ENCODE peak calls at places on chromosomes 13 and 19, in six cellular contexts. One of them, this sample, is unnamed.
A peak's percentile ranks its signal among the peaks of the same experiment; 100 is the strongest.

GRCh38 chr13:105502193-105502592 is 1033.3 kb downstream of the EFNB2 start:
- DNase-seq in left ventricle myocardium inferior: no peak
- DNase-seq in IMR-90: no peak
- DNase-seq in Caco-2: no peak
- DNase-seq in colonic mucosa: no peak
- DNase-seq in ovary: no peak
- DNase-seq in this sample: no peak

GRCh38 chr19:50745221-50745620 is 22.1 kb downstream of the CLEC11A start:
- DNase-seq in Caco-2: no peak
- DNase-seq in ovary: no peak
- DNase-seq in colonic mucosa: no peak
- DNase-seq in left ventricle myocardium inferior: no peak
- DNase-seq in IMR-90: no peak
- DNase-seq in this sample: no peak

GRCh38 chr13:21465710-21466160 is 6.6 kb upstream of the ZDHHC20 start:
- DNase-seq in Caco-2: peak; percentile 73
- DNase-seq in left ventricle myocardium inferior: no peak
- DNase-seq in colonic mucosa: peak; percentile 25
- DNase-seq in ovary: no peak
- DNase-seq in IMR-90: no peak
- DNase-seq in this sample: no peak

GRCh38 chr19:2461751-2462634 is 5.2 kb upstream of the LMNB2 start:
- DNase-seq in ovary: peak; percentile 53
- DNase-seq in Caco-2: no peak
- DNase-seq in left ventricle myocardium inferior: peak; percentile 67
- DNase-seq in colonic mucosa: peak; percentile 75
- DNase-seq in IMR-90: peak; percentile 56
- DNase-seq in this sample: peak; percentile 60

GRCh38 chr19:44278181-44278690 is 18.6 kb downstream of the ZNF233 start:
- DNase-seq in IMR-90: peak; percentile 7
- DNase-seq in left ventricle myocardium inferior: no peak
- DNase-seq in Caco-2: no peak
- DNase-seq in ovary: no peak
- DNase-seq in colonic mucosa: no peak
- DNase-seq in this sample: no peak

GRCh38 chr13:74206061-74206561 is 71.9 kb upstream of the KLF12 start:
- DNase-seq in left ventricle myocardium inferior: no peak
- DNase-seq in ovary: no peak
- DNase-seq in colonic mucosa: no peak
- DNase-seq in IMR-90: peak; percentile 92
- DNase-seq in Caco-2: no peak
- DNase-seq in this sample: no peak

GRCh38 chr19:5246554-5247155 is 94.0 kb downstream of the PTPRS start:
- DNase-seq in colonic mucosa: no peak
- DNase-seq in ovary: no peak
- DNase-seq in left ventricle myocardium inferior: no peak
- DNase-seq in Caco-2: no peak
- DNase-seq in IMR-90: no peak
- DNase-seq in this sample: no peak

GRCh38 chr19:6269101-6269886 is 10.5 kb downstream of the MLLT1 start:
- DNase-seq in colonic mucosa: no peak
- DNase-seq in left ventricle myocardium inferior: no peak
- DNase-seq in IMR-90: no peak
- DNase-seq in ovary: no peak
- DNase-seq in Caco-2: no peak
- DNase-seq in this sample: no peak

GRCh38 chr13:40559915-40560314 is 106.5 kb downstream of the FOXO1 start:
- DNase-seq in left ventricle myocardium inferior: no peak
- DNase-seq in ovary: no peak
- DNase-seq in IMR-90: no peak
- DNase-seq in Caco-2: no peak
- DNase-seq in colonic mucosa: no peak
- DNase-seq in this sample: no peak

GRCh38 chr13:93307166-93307565 is 80.6 kb downstream of the GPC6 start:
- DNase-seq in IMR-90: peak; percentile 48
- DNase-seq in Caco-2: no peak
- DNase-seq in ovary: no peak
- DNase-seq in colonic mucosa: no peak
- DNase-seq in left ventricle myocardium inferior: no peak
- DNase-seq in this sample: no peak

GRCh38 chr13:19864018-19864338 is 529 bp upstream of the ZMYM5 start:
- DNase-seq in Caco-2: peak; percentile 79
- DNase-seq in ovary: peak; percentile 86
- DNase-seq in left ventricle myocardium inferior: peak; percentile 77
- DNase-seq in IMR-90: no peak
- DNase-seq in colonic mucosa: peak; percentile 72
- DNase-seq in this sample: peak; percentile 67

GRCh38 chr19:8611890-8612806 is 1.6 kb upstream of the ADAMTS10 start:
- DNase-seq in IMR-90: peak; percentile 66
- DNase-seq in left ventricle myocardium inferior: peak; percentile 72
- DNase-seq in Caco-2: no peak
- DNase-seq in colonic mucosa: peak; percentile 40
- DNase-seq in ovary: peak; percentile 68
- DNase-seq in this sample: peak; percentile 55

DNA sequence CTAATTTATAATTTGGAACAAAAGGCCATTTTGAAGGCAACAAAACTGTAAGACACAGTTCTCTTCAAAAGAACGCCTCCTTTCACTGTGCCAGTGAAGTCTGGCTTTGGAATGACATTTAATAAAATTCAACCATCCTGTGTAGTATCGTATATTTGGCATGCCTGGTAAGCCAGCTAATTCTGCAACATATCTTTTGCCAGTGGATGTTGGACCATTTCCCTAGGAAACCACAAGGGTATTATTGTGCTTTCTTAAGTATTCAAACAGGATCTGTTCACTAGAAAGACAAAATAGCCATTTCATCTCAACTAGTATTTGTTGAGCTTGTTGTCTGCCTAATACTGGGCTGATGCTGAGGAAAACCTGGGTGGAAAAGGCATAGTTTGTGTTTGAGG is 111.6 kb downstream of the RGCC start:
- DNase-seq in ovary: no peak
- DNase-seq in IMR-90: peak; percentile 70
- DNase-seq in colonic mucosa: no peak
- DNase-seq in left ventricle myocardium inferior: no peak
- DNase-seq in Caco-2: no peak
- DNase-seq in this sample: no peak
- H3K4me1 ChIP-seq in ovary: no peaks in the 10 kb centered on the region
- H3K4me1 ChIP-seq in IMR-90: peaks cover 7% of the 10 kb centered on the region
- H3K4me1 ChIP-seq in colonic mucosa: no peaks in the 10 kb centered on the region
- H3K4me1 ChIP-seq in left ventricle myocardium inferior: peaks cover 11% of the 10 kb centered on the region
- H3K4me1 ChIP-seq in Caco-2: peaks cover 3% of the 10 kb centered on the region
- H3K4me1 ChIP-seq in this sample: peaks cover 6% of the 10 kb centered on the region

GRCh38 chr19:13840751-13841338 is 36.1 kb upstream of the NANOS3 start:
- DNase-seq in colonic mucosa: no peak
- DNase-seq in left ventricle myocardium inferior: no peak
- DNase-seq in IMR-90: no peak
- DNase-seq in ovary: no peak
- DNase-seq in Caco-2: no peak
- DNase-seq in this sample: no peak
- H3K4me3 ChIP-seq in colonic mucosa: peak overlapping the region; percentile 88
- H3K4me3 ChIP-seq in left ventricle myocardium inferior: peak overlapping the region; percentile 94
- H3K4me3 ChIP-seq in IMR-90: peak overlapping the region; percentile 95
- H3K4me3 ChIP-seq in ovary: peak overlapping the region; percentile 66
- H3K4me3 ChIP-seq in Caco-2: no peak overlapping the region
- H3K4me3 ChIP-seq in this sample: peak overlapping the region; percentile 86

GRCh38 chr19:42816901-42817300 is 51.4 kb upstream of the PSG8 start:
- DNase-seq in IMR-90: peak; percentile 31
- DNase-seq in Caco-2: no peak
- DNase-seq in left ventricle myocardium inferior: no peak
- DNase-seq in colonic mucosa: no peak
- DNase-seq in ovary: no peak
- DNase-seq in this sample: no peak
- H3K36me3 ChIP-seq in IMR-90: no peaks in the 10 kb centered on the region
- H3K36me3 ChIP-seq in Caco-2: no peaks in the 10 kb centered on the region
- H3K36me3 ChIP-seq in left ventricle myocardium inferior: no peaks in the 10 kb centered on the region
- H3K36me3 ChIP-seq in colonic mucosa: no peaks in the 10 kb centered on the region
- H3K36me3 ChIP-seq in ovary: no peaks in the 10 kb centered on the region
- H3K36me3 ChIP-seq in this sample: no peaks in the 10 kb centered on the region

GRCh38 chr13:45333251-45333972 is 7.6 kb downstream of the TPT1 start:
- DNase-seq in IMR-90: no peak
- DNase-seq in ovary: no peak
- DNase-seq in left ventricle myocardium inferior: no peak
- DNase-seq in Caco-2: no peak
- DNase-seq in colonic mucosa: no peak
- DNase-seq in this sample: no peak
- H3K4me1 ChIP-seq in IMR-90: peaks cover 11% of the 10 kb centered on the region
- H3K4me1 ChIP-seq in ovary: peaks cover 8% of the 10 kb centered on the region
- H3K4me1 ChIP-seq in left ventricle myocardium inferior: peaks cover 99% of the 10 kb centered on the region
- H3K4me1 ChIP-seq in Caco-2: peaks cover 52% of the 10 kb centered on the region
- H3K4me1 ChIP-seq in colonic mucosa: peaks cover 23% of the 10 kb centered on the region
- H3K4me1 ChIP-seq in this sample: peaks cover 12% of the 10 kb centered on the region